ENCODE peak calls at places on chromosome 1, in eight cellular contexts. J is MG63, N is ovary, V is left lung, U is colonic mucosa, W is lung microvascular endothelial cell, O is HT1080, T is myocyte. L is an unnamed sample.

GRCh38 chr1:113493533-113493932 is 103.2 kb downstream of the MAGI3 start:
- DNase-seq in N (no peak), J (no peak), T (no peak), W (no peak), V (no peak), O (no peak), U (no peak), L (no peak)

GRCh38 chr1:23930861-23931471 is 17.8 kb upstream of the CNR2 start:
- DNase-seq in U (no peak), N (no peak), W (no peak), V (no peak), T (no peak), O (no peak), J (no peak), L (no peak)

GRCh38 chr1:67759692-67760029 is 73.6 kb downstream of the GNG12 start:
- DNase-seq in O (no peak), N (no peak), W (no peak), U (no peak), T (no peak), V (no peak), J (no peak), L (no peak)

GRCh38 chr1:219281834-219282233 is 108.2 kb downstream of the LYPLAL1 start:
- DNase-seq in W (no peak), T (no peak), O (no peak), V (no peak), N (no peak), U (no peak), J (no peak), L (no peak)

GRCh38 chr1:107019166-107019565 is 37.3 kb upstream of the PRMT6 start:
- DNase-seq in O (peak), V (no peak), N (no peak), U (no peak), J (no peak), T (no peak), W (peak), L (no peak)

GRCh38 chr1:230966358-230966873 is 12.2 kb downstream of the TTC13 start:
- DNase-seq in V (no peak), O (no peak), W (no peak), J (no peak), T (no peak), N (no peak), U (no peak), L (no peak)

GRCh38 chr1:210633140-210633539 is 304.4 kb downstream of the HHAT start:
- DNase-seq in O (no peak), N (no peak), J (no peak), U (no peak), W (no peak), T (no peak), V (no peak), L (no peak)

GRCh38 chr1:182570611-182570970 is 18.5 kb downstream of the RNASEL start:
- DNase-seq in U (no peak), O (no peak), T (no peak), W (no peak), J (no peak), N (no peak), V (no peak), L (no peak)

GRCh38 chr1:101237229-101237837 is 514 bp downstream of the S1PR1 start:
- DNase-seq in U (no peak), V (no peak), T (no peak), W (peak), J (no peak), O (peak), N (no peak), L (no peak)

GRCh38 chr1:51969038-51969705 is 21.3 kb downstream of the RAB3B start:
- DNase-seq in J (no peak), N (no peak), O (peak), V (no peak), W (peak), U (no peak), T (peak), L (no peak)

GRCh38 chr1:79353224-79353623 is 346.7 kb upstream of the ADGRL4 start:
- DNase-seq in U (no peak), T (peak), W (peak), J (peak), N (no peak), O (peak), V (no peak), L (no peak)